ENCODE peak calls at places on chromosome 1, in five cellular contexts. T is posterior cingulate gyrus; K is activated T-cell treated with anti-CD3 and anti-CD28 coated beads, Interleukin-2, amount 50 U/mL, for 24 hours; A is globus pallidus; H is stimulated activated CD8-positive, alpha-beta memory T cell treated with anti-CD3 and anti-CD28 coated beads, Interleukin-2, amount 100 ng/mL, for 1 hour. D is an unnamed sample.

GRCh38 chr1:235650341-235651169 is 971 bp upstream of the GNG4 start:
- DNase-seq in T (no peak), K (peak; percentile 49), A (no peak), H (no peak), D (no peak)

GRCh38 chr1:59553381-59553780 is 256.5 kb downstream of the FGGY start:
- DNase-seq in T (no peak), K (no peak), A (no peak), H (no peak), D (no peak)

GRCh38 chr1:110918016-110918415 is 45.1 kb downstream of the CD53 start:
- DNase-seq in T (no peak), K (no peak), A (no peak), H (no peak), D (no peak)

GRCh38 chr1:217453816-217454215 is 177.1 kb downstream of the GPATCH2 start:
- DNase-seq in T (no peak), K (no peak), A (peak; percentile 3), H (no peak), D (no peak)

GRCh38 chr1:54051936-54052469 is 1.0 kb downstream of the TMEM59 start:
- DNase-seq in T (no peak), K (no peak), A (no peak), H (no peak), D (no peak)

GRCh38 chr1:72516264-72516663 is 233.9 kb upstream of the NEGR1 start:
- DNase-seq in T (no peak), K (no peak), A (no peak), H (no peak), D (no peak)

GRCh38 chr1:40980453-40981121 is 1.1 kb downstream of the CTPS1 start:
- DNase-seq in T (no peak), K (peak; percentile 68), A (peak; percentile 16), H (peak; percentile 22), D (no peak)

GRCh38 chr1:188652678-188653077 is 1823.9 kb downstream of the PLA2G4A start:
- DNase-seq in T (no peak), K (no peak), A (no peak), H (no peak), D (no peak)

GRCh38 chr1:35622510-35623171 is 18.7 kb downstream of the PSMB2 start:
- DNase-seq in T (no peak), K (no peak), A (no peak), H (no peak), D (no peak)

GRCh38 chr1:243819438-243819839 is 30.6 kb downstream of the AKT3 start:
- DNase-seq in T (no peak), K (no peak), A (no peak), H (no peak), D (no peak)

GRCh38 chr1:53071167-53071865 is 9.3 kb downstream of the PODN start:
- DNase-seq in T (no peak), K (peak; percentile 12), A (no peak), H (no peak), D (no peak)

GRCh38 chr1:178388398-178389161 is 108.2 kb downstream of the CLEC20A start:
- DNase-seq in T (no peak), K (no peak), A (no peak), H (no peak), D (no peak)

GRCh38 chr1:181985981-181986906 is 75.3 kb downstream of the ZNF648 start:
- DNase-seq in T (no peak), K (no peak), A (peak; percentile 10), H (no peak), D (no peak)

D was measured in anterior cingulate cortex.